ENCODE peak calls at places on chromosome 5, in eight cellular contexts. One of them, this sample, is unnamed.

GRCh38 chr5:126414874-126415502 is 8.2 kb upstream of the GRAMD2B start:
- DNase-seq in Panc1: no peak
- DNase-seq in progenitor cell of endocrine pancreas: no peak
- DNase-seq in fibroblast of the aortic adventitia: peak; percentile 90
- DNase-seq in psoas muscle: no peak
- DNase-seq in ovary: peak; percentile 68
- DNase-seq in dorsolateral prefrontal cortex: no peak
- DNase-seq in mucosa of descending colon: no peak
- DNase-seq in this sample: no peak

GRCh38 chr5:139470821-139471300 is at the start of gene SMIM33:
- DNase-seq in Panc1: no peak
- DNase-seq in progenitor cell of endocrine pancreas: no peak
- DNase-seq in fibroblast of the aortic adventitia: no peak
- DNase-seq in psoas muscle: no peak
- DNase-seq in ovary: no peak
- DNase-seq in dorsolateral prefrontal cortex: no peak
- DNase-seq in mucosa of descending colon: peak; percentile 82
- DNase-seq in this sample: no peak

GRCh38 chr5:59416441-59416840 is 477.1 kb downstream of the PDE4D start:
- DNase-seq in Panc1: peak; percentile 12
- DNase-seq in progenitor cell of endocrine pancreas: no peak
- DNase-seq in fibroblast of the aortic adventitia: peak; percentile 5
- DNase-seq in psoas muscle: no peak
- DNase-seq in ovary: no peak
- DNase-seq in dorsolateral prefrontal cortex: no peak
- DNase-seq in mucosa of descending colon: no peak
- DNase-seq in this sample: no peak

GRCh38 chr5:145827275-145827674 is 7.9 kb downstream of the PRELID2 start:
- DNase-seq in Panc1: no peak
- DNase-seq in progenitor cell of endocrine pancreas: no peak
- DNase-seq in fibroblast of the aortic adventitia: no peak
- DNase-seq in psoas muscle: no peak
- DNase-seq in ovary: no peak
- DNase-seq in dorsolateral prefrontal cortex: no peak
- DNase-seq in mucosa of descending colon: no peak
- DNase-seq in this sample: no peak

GRCh38 chr5:146118325-146118724 is 12.9 kb upstream of the PLAC8L1 start:
- DNase-seq in Panc1: no peak
- DNase-seq in progenitor cell of endocrine pancreas: no peak
- DNase-seq in fibroblast of the aortic adventitia: no peak
- DNase-seq in psoas muscle: no peak
- DNase-seq in ovary: no peak
- DNase-seq in dorsolateral prefrontal cortex: no peak
- DNase-seq in mucosa of descending colon: no peak
- DNase-seq in this sample: no peak

GRCh38 chr5:523658-524441 is 399 bp downstream of the SLC9A3 start:
- DNase-seq in Panc1: no peak
- DNase-seq in progenitor cell of endocrine pancreas: no peak
- DNase-seq in fibroblast of the aortic adventitia: no peak
- DNase-seq in psoas muscle: no peak
- DNase-seq in ovary: no peak
- DNase-seq in dorsolateral prefrontal cortex: no peak
- DNase-seq in mucosa of descending colon: peak; percentile 45
- DNase-seq in this sample: no peak

GRCh38 chr5:149471406-149472183 is 79.6 kb downstream of the CSNK1A1 start:
- DNase-seq in Panc1: no peak
- DNase-seq in progenitor cell of endocrine pancreas: no peak
- DNase-seq in fibroblast of the aortic adventitia: no peak
- DNase-seq in psoas muscle: no peak
- DNase-seq in ovary: no peak
- DNase-seq in dorsolateral prefrontal cortex: no peak
- DNase-seq in mucosa of descending colon: peak; percentile 84
- DNase-seq in this sample: no peak

GRCh38 chr5:33675958-33676464 is 215.8 kb downstream of the ADAMTS12 start:
- DNase-seq in Panc1: no peak
- DNase-seq in progenitor cell of endocrine pancreas: no peak
- DNase-seq in fibroblast of the aortic adventitia: no peak
- DNase-seq in psoas muscle: no peak
- DNase-seq in ovary: no peak
- DNase-seq in dorsolateral prefrontal cortex: no peak
- DNase-seq in mucosa of descending colon: no peak
- DNase-seq in this sample: no peak

GRCh38 chr5:150523472-150524350 is 15.8 kb downstream of the NDST1 start:
- DNase-seq in Panc1: peak; percentile 41
- DNase-seq in progenitor cell of endocrine pancreas: no peak
- DNase-seq in fibroblast of the aortic adventitia: peak; percentile 89
- DNase-seq in psoas muscle: no peak
- DNase-seq in ovary: peak; percentile 59
- DNase-seq in dorsolateral prefrontal cortex: no peak
- DNase-seq in mucosa of descending colon: no peak
- DNase-seq in this sample: peak; percentile 52

GRCh38 chr5:95630394-95630917 is 10.6 kb downstream of the GPR150 start:
- DNase-seq in Panc1: no peak
- DNase-seq in progenitor cell of endocrine pancreas: no peak
- DNase-seq in fibroblast of the aortic adventitia: no peak
- DNase-seq in psoas muscle: no peak
- DNase-seq in ovary: no peak
- DNase-seq in dorsolateral prefrontal cortex: no peak
- DNase-seq in mucosa of descending colon: no peak
- DNase-seq in this sample: no peak

GRCh38 chr5:95628933-95629332 is 9.0 kb downstream of the GPR150 start:
- DNase-seq in Panc1: no peak
- DNase-seq in progenitor cell of endocrine pancreas: no peak
- DNase-seq in fibroblast of the aortic adventitia: no peak
- DNase-seq in psoas muscle: no peak
- DNase-seq in ovary: no peak
- DNase-seq in dorsolateral prefrontal cortex: no peak
- DNase-seq in mucosa of descending colon: no peak
- DNase-seq in this sample: no peak

GRCh38 chr5:95628154-95628810 is 8.4 kb downstream of the GPR150 start:
- DNase-seq in Panc1: no peak
- DNase-seq in progenitor cell of endocrine pancreas: no peak
- DNase-seq in fibroblast of the aortic adventitia: no peak
- DNase-seq in psoas muscle: no peak
- DNase-seq in ovary: no peak
- DNase-seq in dorsolateral prefrontal cortex: no peak
- DNase-seq in mucosa of descending colon: no peak
- DNase-seq in this sample: no peak

GRCh38 chr5:95631265-95631957 is 11.5 kb downstream of the GPR150 start:
- DNase-seq in Panc1: no peak
- DNase-seq in progenitor cell of endocrine pancreas: no peak
- DNase-seq in fibroblast of the aortic adventitia: peak; percentile 89
- DNase-seq in psoas muscle: no peak
- DNase-seq in ovary: no peak
- DNase-seq in dorsolateral prefrontal cortex: no peak
- DNase-seq in mucosa of descending colon: no peak
- DNase-seq in this sample: peak; percentile 46

DNA sequence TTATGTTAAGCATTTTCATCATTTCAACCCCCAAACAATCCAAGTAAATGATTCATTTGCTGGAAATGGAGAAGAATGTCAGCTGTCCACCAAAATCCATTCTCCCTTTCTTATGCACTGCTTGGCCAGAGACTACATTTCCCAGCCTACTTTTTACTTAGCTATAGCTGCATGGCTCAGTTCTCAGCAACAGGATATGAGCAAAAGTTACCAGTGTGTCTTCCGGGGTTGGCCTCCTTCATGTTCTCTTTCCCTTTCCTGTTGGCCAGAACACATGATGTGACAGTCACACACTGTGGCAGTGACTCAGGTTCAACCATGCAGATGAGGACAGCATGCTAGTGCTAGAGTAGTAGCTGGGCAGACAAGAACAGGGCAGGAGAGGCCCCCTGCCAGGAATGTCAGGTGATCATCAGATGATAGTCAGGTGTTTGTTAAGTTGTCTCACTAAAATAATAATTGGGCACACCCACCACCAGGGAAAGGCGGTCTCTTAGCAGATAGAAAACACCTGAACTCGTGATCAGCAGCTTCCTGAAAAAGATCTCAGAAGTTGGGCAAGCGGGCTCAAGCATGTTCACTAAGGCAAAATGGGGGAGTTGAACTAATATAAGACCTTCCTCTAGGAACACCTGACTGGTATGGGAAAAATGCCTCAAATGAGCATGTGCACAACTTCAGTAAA is 12.2 kb downstream of the GPR150 start:
- DNase-seq in Panc1: no peak
- DNase-seq in progenitor cell of endocrine pancreas: no peak
- DNase-seq in fibroblast of the aortic adventitia: peak; percentile 33
- DNase-seq in psoas muscle: no peak
- DNase-seq in ovary: no peak
- DNase-seq in dorsolateral prefrontal cortex: no peak
- DNase-seq in mucosa of descending colon: no peak
- DNase-seq in this sample: no peak
- TF ChIP-seq CTCF in Panc1: no peak
- TF ChIP-seq CTCF in progenitor cell of endocrine pancreas: no peak
- TF ChIP-seq CTCF in fibroblast of the aortic adventitia: no peak
- TF ChIP-seq CTCF in psoas muscle: no peak
- TF ChIP-seq CTCF in ovary: no peak
- TF ChIP-seq CTCF in dorsolateral prefrontal cortex: no peak
- TF ChIP-seq CTCF in mucosa of descending colon: no peak
- TF ChIP-seq CTCF in this sample: no peak

DNA sequence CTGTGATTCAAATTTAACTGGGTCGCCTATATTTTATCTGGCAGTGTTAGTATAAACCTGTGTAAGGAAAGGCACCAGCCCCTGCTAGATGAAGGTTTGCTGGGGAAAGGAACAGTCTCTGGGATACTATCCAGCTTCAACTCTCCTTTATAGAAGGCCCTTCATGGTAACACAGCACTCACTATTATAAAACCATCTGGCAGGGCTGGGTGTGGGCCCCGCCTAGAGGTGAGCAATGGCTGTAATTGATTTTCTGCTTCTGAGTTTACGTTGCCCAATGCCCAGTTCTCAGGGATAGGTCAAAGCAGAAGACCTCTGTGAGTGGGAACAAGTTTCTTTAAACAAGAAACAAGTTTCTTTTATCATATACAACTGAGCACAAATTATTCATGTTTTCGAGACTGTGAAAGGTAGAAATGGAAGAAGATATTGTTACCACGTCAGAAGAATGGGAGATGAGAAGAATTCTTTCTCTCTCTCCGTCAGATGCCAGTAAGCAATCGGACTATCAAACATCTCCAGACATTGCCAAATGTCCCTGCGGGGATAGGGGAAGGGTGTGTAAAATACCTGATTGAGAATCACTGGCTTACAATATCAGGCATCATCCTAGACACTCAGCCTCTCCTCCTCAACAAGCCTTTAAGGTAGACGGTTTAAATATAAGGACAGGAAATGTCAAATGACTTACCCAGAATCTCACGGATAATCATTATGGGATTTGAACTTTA is 205.8 kb downstream of the PDZD2 start:
- DNase-seq in Panc1: no peak
- DNase-seq in progenitor cell of endocrine pancreas: no peak
- DNase-seq in fibroblast of the aortic adventitia: no peak
- DNase-seq in psoas muscle: no peak
- DNase-seq in ovary: no peak
- DNase-seq in dorsolateral prefrontal cortex: no peak
- DNase-seq in mucosa of descending colon: no peak
- DNase-seq in this sample: no peak
- TF ChIP-seq CTCF in Panc1: no peak
- TF ChIP-seq CTCF in progenitor cell of endocrine pancreas: no peak
- TF ChIP-seq CTCF in fibroblast of the aortic adventitia: no peak
- TF ChIP-seq CTCF in psoas muscle: no peak
- TF ChIP-seq CTCF in ovary: no peak
- TF ChIP-seq CTCF in dorsolateral prefrontal cortex: no peak
- TF ChIP-seq CTCF in mucosa of descending colon: no peak
- TF ChIP-seq CTCF in this sample: no peak

GRCh38 chr5:116062352-116062751 is 22.5 kb upstream of the COMMD10 start:
- DNase-seq in Panc1: no peak
- DNase-seq in progenitor cell of endocrine pancreas: no peak
- DNase-seq in fibroblast of the aortic adventitia: no peak
- DNase-seq in psoas muscle: no peak
- DNase-seq in ovary: no peak
- DNase-seq in dorsolateral prefrontal cortex: no peak
- DNase-seq in mucosa of descending colon: no peak
- DNase-seq in this sample: no peak
- TF ChIP-seq CTCF in Panc1: no peak
- TF ChIP-seq CTCF in progenitor cell of endocrine pancreas: peak; percentile 28
- TF ChIP-seq CTCF in fibroblast of the aortic adventitia: no peak
- TF ChIP-seq CTCF in psoas muscle: no peak
- TF ChIP-seq CTCF in ovary: no peak
- TF ChIP-seq CTCF in dorsolateral prefrontal cortex: no peak
- TF ChIP-seq CTCF in mucosa of descending colon: no peak
- TF ChIP-seq CTCF in this sample: no peak

GRCh38 chr5:175337680-175338079 is 106.3 kb downstream of the DRD1 start:
- DNase-seq in Panc1: no peak
- DNase-seq in progenitor cell of endocrine pancreas: no peak
- DNase-seq in fibroblast of the aortic adventitia: no peak
- DNase-seq in psoas muscle: no peak
- DNase-seq in ovary: no peak
- DNase-seq in dorsolateral prefrontal cortex: no peak
- DNase-seq in mucosa of descending colon: no peak
- DNase-seq in this sample: no peak

GRCh38 chr5:175329976-175330375 is 114.0 kb downstream of the DRD1 start:
- DNase-seq in Panc1: no peak
- DNase-seq in progenitor cell of endocrine pancreas: no peak
- DNase-seq in fibroblast of the aortic adventitia: no peak
- DNase-seq in psoas muscle: no peak
- DNase-seq in ovary: no peak
- DNase-seq in dorsolateral prefrontal cortex: peak; percentile 62
- DNase-seq in mucosa of descending colon: no peak
- DNase-seq in this sample: no peak

GRCh38 chr5:175340180-175340579 is 103.8 kb downstream of the DRD1 start:
- DNase-seq in Panc1: no peak
- DNase-seq in progenitor cell of endocrine pancreas: no peak
- DNase-seq in fibroblast of the aortic adventitia: no peak
- DNase-seq in psoas muscle: no peak
- DNase-seq in ovary: no peak
- DNase-seq in dorsolateral prefrontal cortex: no peak
- DNase-seq in mucosa of descending colon: no peak
- DNase-seq in this sample: no peak

GRCh38 chr5:175336781-175337180 is 107.2 kb downstream of the DRD1 start:
- DNase-seq in Panc1: no peak
- DNase-seq in progenitor cell of endocrine pancreas: no peak
- DNase-seq in fibroblast of the aortic adventitia: no peak
- DNase-seq in psoas muscle: no peak
- DNase-seq in ovary: no peak
- DNase-seq in dorsolateral prefrontal cortex: no peak
- DNase-seq in mucosa of descending colon: no peak
- DNase-seq in this sample: no peak

DNA sequence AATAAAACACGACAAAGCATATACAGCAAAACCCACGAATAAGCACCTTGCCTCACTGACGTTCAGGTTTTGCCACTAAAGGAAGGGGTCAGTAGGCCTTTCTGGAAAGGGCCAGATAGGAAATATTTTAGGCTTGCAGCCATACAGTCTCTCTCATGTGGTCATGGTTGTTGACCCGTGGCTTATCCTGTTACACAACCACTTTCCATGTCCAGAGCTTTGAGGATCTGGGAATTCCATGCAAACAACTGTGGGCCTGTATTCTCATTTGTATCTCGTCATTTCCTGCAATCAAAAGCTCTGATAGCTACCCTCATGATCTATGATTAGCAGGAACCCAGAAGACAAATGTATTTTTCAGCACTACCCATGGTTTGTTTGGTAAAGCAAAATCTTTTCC is 108.3 kb downstream of the DRD1 start:
- DNase-seq in Panc1: no peak
- DNase-seq in progenitor cell of endocrine pancreas: no peak
- DNase-seq in fibroblast of the aortic adventitia: no peak
- DNase-seq in psoas muscle: no peak
- DNase-seq in ovary: no peak
- DNase-seq in dorsolateral prefrontal cortex: no peak
- DNase-seq in mucosa of descending colon: no peak
- DNase-seq in this sample: no peak
- TF ChIP-seq CTCF in Panc1: no peak
- TF ChIP-seq CTCF in progenitor cell of endocrine pancreas: no peak
- TF ChIP-seq CTCF in fibroblast of the aortic adventitia: no peak
- TF ChIP-seq CTCF in psoas muscle: no peak
- TF ChIP-seq CTCF in ovary: no peak
- TF ChIP-seq CTCF in dorsolateral prefrontal cortex: no peak
- TF ChIP-seq CTCF in mucosa of descending colon: no peak
- TF ChIP-seq CTCF in this sample: no peak

This sample was measured in AG09319.